ENCODE peak calls at places on chromosomes 16 and 17, in ten cellular contexts. S is GM10248, U is colonic mucosa, O is foreskin fibroblast, V is fibroblast of lung, K is lower lobe of right lung, D is AG10803, B is neural crest cell, H is type B pancreatic cell, R is ascending aorta. G is an unnamed sample.

GRCh38 chr17:38341035-38341721 is 2.6 kb downstream of the GPR179 start:
- DNase-seq in H (no peak), D (no peak), U (peak), V (no peak), B (no peak), S (no peak), K (peak), O (no peak), R (no peak), G (no peak)

GRCh38 chr16:12569061-12569460 is 234.6 kb downstream of the CPPED1 start:
- DNase-seq in B (no peak), O (no peak), S (no peak), K (no peak), R (no peak), D (peak), U (no peak), V (no peak), H (no peak), G (no peak)

GRCh38 chr16:82899731-82900454 is 273.1 kb downstream of the CDH13 start:
- DNase-seq in K (no peak), O (no peak), D (peak), U (no peak), H (no peak), V (peak), S (no peak), B (no peak), R (no peak), G (no peak)

GRCh38 chr16:66189951-66190350 is 176.5 kb upstream of the CDH5 start:
- DNase-seq in V (peak), D (peak), O (peak), K (no peak), B (no peak), S (no peak), R (no peak), H (no peak), U (no peak), G (peak)

GRCh38 chr16:86632944-86633343 is 54.6 kb downstream of the FOXL1 start:
- DNase-seq in R (no peak), K (no peak), H (no peak), B (no peak), D (no peak), U (no peak), O (no peak), V (no peak), S (no peak), G (no peak)

GRCh38 chr17:3572231-3572630 is 14.6 kb upstream of the TRPV3 start:
- DNase-seq in O (no peak), U (no peak), V (no peak), S (no peak), R (no peak), K (no peak), D (no peak), B (no peak), H (no peak), G (no peak)

GRCh38 chr17:20156196-20157077 is 147.3 kb downstream of the SPECC1 start:
- DNase-seq in D (peak), B (no peak), K (peak), S (peak), R (peak), V (peak), H (peak), U (peak), O (peak), G (no peak)

GRCh38 chr16:12679660-12680272 is 123.9 kb downstream of the CPPED1 start:
- DNase-seq in U (no peak), S (no peak), K (no peak), O (peak), H (no peak), D (peak), V (peak), R (no peak), B (no peak), G (no peak)

GRCh38 chr16:89273741-89274472 is 56.4 kb downstream of the ZNF778 start:
- DNase-seq in H (no peak), K (no peak), O (no peak), V (no peak), S (no peak), B (no peak), D (no peak), U (no peak), R (no peak), G (no peak)

GRCh38 chr17:57466042-57466471 is 209.7 kb downstream of the MSI2 start:
- DNase-seq in U (no peak), D (no peak), K (no peak), R (no peak), O (no peak), V (no peak), S (no peak), H (no peak), B (no peak), G (no peak)

GRCh38 chr17:2017274-2017941 is 7.7 kb downstream of the RTN4RL1 start:
- DNase-seq in U (no peak), R (no peak), K (no peak), S (peak), D (no peak), H (no peak), B (no peak), V (no peak), O (no peak), G (no peak)

GRCh38 chr16:52577130-52577706 is 30.3 kb upstream of the TOX3 start:
- DNase-seq in U (no peak), D (no peak), V (no peak), B (no peak), K (no peak), H (no peak), O (no peak), R (no peak), S (no peak), G (no peak)

GRCh38 chr16:29943846-29944669 is 17.8 kb upstream of the TMEM219 start:
- DNase-seq in D (peak), O (peak), K (no peak), H (no peak), S (no peak), R (no peak), V (peak), B (no peak), U (peak), G (peak)

GRCh38 chr17:75680431-75680830 is 13.3 kb downstream of the SAP30BP start:
- DNase-seq in D (no peak), R (no peak), V (no peak), H (no peak), U (no peak), K (no peak), S (no peak), O (no peak), B (no peak), G (no peak)

GRCh38 chr17:51673066-51673465 is 412.7 kb downstream of the UTP18 start:
- DNase-seq in R (no peak), V (no peak), H (no peak), D (no peak), U (no peak), S (no peak), O (no peak), K (no peak), B (no peak), G (no peak)

GRCh38 chr16:685967-686366 is 1.8 kb upstream of the JMJD8 start:
- DNase-seq in H (no peak), D (peak), B (peak), S (no peak), O (no peak), V (peak), U (peak), K (peak), R (no peak), G (no peak)

GRCh38 chr16:64841482-64841881 is 280.4 kb downstream of the CDH11 start:
- DNase-seq in V (no peak), O (no peak), B (no peak), D (no peak), U (no peak), K (no peak), R (no peak), H (no peak), S (no peak), G (no peak)

GRCh38 chr16:69338557-69339288 is 641 bp downstream of the COG8 start:
- DNase-seq in O (no peak), D (no peak), R (no peak), H (no peak), U (peak), V (no peak), B (no peak), K (no peak), S (no peak), G (no peak)

GRCh38 chr17:81270279-81270678 is 24.8 kb downstream of the SLC38A10 start:
- DNase-seq in U (no peak), D (no peak), B (no peak), V (no peak), K (no peak), R (no peak), O (no peak), S (no peak), H (no peak), G (no peak)

GRCh38 chr17:18921912-18922451 is 30.0 kb upstream of the SLC5A10 start:
- DNase-seq in D (no peak), O (no peak), K (no peak), U (peak), H (no peak), R (no peak), B (no peak), V (peak), S (peak), G (no peak)

GRCh38 chr16:85836706-85837582 is 37.4 kb downstream of the COX4I1 start:
- DNase-seq in S (no peak), R (no peak), D (no peak), V (no peak), O (no peak), B (no peak), K (peak), U (no peak), H (no peak), G (no peak)

GRCh38 chr17:4572131-4572530 is 11.8 kb upstream of the GGT6 start:
- DNase-seq in B (no peak), O (no peak), D (no peak), H (no peak), U (no peak), S (no peak), V (no peak), R (no peak), K (no peak), G (no peak)

DNA sequence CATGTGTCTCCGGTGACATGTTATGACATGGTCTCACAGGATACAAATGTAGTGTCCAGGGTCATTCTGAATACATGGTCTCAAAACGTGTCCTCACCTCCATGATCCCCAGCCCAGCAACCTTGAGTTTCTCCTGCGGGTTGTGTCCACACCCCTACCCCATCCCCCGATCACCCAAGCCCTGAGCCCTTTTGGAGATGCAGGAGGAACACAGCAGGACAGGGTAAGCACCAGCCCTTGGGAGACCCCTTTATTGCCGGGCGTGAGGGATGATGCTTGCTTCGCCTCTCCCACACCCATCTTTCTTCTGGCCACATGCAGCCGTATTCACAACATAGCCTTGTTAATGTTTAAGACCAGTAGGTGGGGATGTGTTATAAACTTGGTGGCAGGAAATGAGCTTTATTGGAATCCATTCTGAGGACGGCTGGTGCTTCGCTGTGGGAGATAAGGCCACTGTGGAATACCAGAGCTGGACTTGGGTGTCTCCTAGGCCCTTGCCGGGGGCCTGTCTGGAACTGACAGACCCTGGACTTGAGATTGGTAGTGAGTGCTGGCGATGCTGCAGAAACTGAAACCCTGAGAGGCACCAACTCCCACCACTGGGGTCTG is 5.5 kb downstream of the TMEM132E start:
- DNase-seq in D (peak), H (no peak), U (no peak), S (no peak), K (no peak), V (peak), R (no peak), B (no peak), O (no peak), G (no peak)
- TF ChIP-seq CTCF in D (peak), H (peak), U (no peak), S (no peak), K (no peak), V (no peak), R (no peak), B (peak), O (peak), G (no peak)

DNA sequence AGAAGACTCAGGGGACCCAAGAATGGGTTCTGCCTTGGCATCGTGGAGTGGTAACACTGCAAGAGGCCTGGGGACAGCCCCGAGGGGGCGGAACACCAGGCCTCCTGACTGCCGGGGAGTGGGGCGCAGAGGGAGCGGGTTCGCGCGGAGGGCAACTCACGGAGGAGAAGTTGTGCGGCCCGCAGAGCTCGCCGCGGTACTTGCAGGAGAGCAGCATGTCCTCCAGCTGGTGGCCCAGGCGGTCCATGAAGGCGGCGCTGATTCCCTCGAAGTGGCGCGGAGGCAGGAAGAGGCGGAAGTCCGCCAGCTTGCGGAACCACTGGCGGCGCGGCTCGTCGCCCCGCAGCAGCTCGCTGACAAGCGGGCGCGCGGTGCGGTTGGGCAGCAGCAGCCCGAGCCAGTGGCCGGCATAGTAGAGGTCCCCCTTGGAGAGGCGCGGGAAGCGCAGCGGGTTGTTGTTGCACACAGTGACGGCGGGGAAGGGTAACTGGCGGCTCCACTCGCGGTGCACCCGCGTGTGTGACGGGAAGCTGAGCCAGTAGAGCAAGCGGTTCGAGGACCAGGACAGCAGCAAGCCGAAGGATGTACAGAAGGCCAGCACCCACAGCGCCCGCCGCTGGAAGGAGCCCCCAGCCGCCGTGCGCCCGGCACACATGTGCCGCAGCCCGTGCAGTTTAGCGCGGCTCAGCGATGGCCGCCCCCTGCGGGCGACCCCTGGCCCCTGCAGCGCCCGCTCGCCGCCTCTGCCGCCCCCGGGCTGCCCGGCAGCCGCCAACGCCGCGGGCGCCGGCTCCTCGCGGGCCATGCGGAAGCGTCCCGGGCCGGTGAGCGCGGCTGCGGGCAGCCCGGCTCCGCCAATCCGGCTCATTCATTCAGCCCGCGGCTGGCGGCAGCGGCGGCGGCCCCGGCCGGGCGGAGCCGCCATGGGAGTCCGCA is 1.6 kb downstream of the ASIC2 start:
- DNase-seq in B (peak), D (peak), V (peak), H (peak), K (peak), R (no peak), U (peak), S (no peak), O (peak), G (no peak)
- TF ChIP-seq CTCF in B (peak), D (no peak), V (no peak), H (peak), K (no peak), R (no peak), U (no peak), S (no peak), O (no peak), G (no peak)

GRCh38 chr16:54207837-54208236 is 78.8 kb downstream of the IRX3 start:
- DNase-seq in B (no peak), S (no peak), V (no peak), D (no peak), U (no peak), K (no peak), R (no peak), O (no peak), H (no peak), G (no peak)
- TF ChIP-seq CTCF in B (no peak), S (no peak), V (no peak), D (no peak), U (no peak), K (no peak), R (no peak), O (no peak), H (no peak), G (no peak)

GRCh38 chr17:44655983-44656700 is at the start of gene MEIOC:
- DNase-seq in V (peak), D (no peak), R (no peak), H (no peak), K (no peak), U (no peak), O (no peak), S (peak), B (peak), G (no peak)
- TF ChIP-seq CTCF in V (no peak), D (peak), R (no peak), H (peak), K (no peak), U (no peak), O (no peak), S (no peak), B (no peak), G (no peak)

GRCh38 chr17:61352408-61352770 is 47.3 kb upstream of the TBX2 start:
- DNase-seq in D (no peak), R (no peak), K (no peak), O (no peak), U (no peak), B (no peak), S (no peak), H (no peak), V (peak), G (no peak)
- TF ChIP-seq CTCF in D (no peak), R (no peak), K (no peak), O (no peak), U (no peak), B (no peak), S (no peak), H (no peak), V (no peak), G (no peak)

DNA sequence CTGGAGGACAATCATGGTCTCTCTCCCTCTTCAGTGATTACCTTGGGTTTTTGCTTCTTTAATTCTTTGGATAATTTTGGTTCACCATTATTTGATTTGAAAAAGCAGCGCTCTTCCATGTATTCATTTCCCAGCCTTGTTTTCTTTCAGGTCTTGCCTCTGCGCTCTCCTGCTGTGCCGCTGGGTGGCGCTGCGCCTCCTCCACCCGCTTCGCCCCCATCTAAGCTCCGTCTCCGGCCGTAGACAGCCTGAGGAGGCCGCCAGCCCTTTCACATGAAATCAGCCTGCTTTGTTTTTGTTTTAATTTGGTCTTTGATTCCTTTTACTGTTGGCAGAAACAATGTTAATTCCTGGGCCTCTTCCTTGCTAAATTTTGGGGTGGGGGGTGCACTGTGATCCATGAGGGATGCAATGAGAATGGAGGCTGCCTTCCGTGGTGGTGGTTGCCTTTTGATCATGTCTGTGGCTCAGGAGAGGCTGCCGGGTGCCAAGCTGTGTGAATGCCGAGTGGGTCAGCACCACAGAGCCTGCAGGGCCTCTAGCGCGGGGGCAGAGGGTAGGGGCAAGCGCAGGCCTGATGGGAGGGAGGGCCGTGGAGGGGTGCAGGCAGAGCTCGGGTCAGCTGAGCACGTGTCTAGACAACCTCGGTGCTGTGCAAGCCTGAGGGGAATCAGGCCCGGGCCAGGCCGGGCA is 64.1 kb downstream of the PLD6 start:
- DNase-seq in O (peak), D (peak), K (no peak), U (no peak), S (peak), H (no peak), R (no peak), V (peak), B (peak), G (no peak)
- TF ChIP-seq CTCF in O (peak), D (peak), K (peak), U (peak), S (peak), H (peak), R (peak), V (peak), B (peak), G (peak)

GRCh38 chr17:42784361-42784760 is 4.0 kb downstream of the WNK4 start:
- DNase-seq in D (no peak), K (no peak), B (no peak), S (no peak), R (no peak), H (no peak), O (no peak), V (no peak), U (no peak), G (no peak)
- TF ChIP-seq CTCF in D (no peak), K (no peak), B (no peak), S (no peak), R (no peak), H (no peak), O (no peak), V (no peak), U (no peak), G (no peak)

GRCh38 chr16:10941127-10941933 is 938 bp downstream of the DEXI start:
- DNase-seq in B (no peak), D (no peak), O (no peak), H (no peak), U (peak), K (no peak), V (no peak), S (no peak), R (no peak), G (no peak)

GRCh38 chr16:10944249-10945064 is at the start of gene CLEC16A:
- DNase-seq in V (peak), U (peak), O (peak), S (peak), K (peak), D (peak), B (peak), R (peak), H (peak), G (peak)

GRCh38 chr16:10945065-10945787 is 862 bp downstream of the CLEC16A start:
- DNase-seq in B (no peak), D (no peak), K (no peak), O (no peak), V (no peak), R (no peak), H (no peak), U (no peak), S (no peak), G (no peak)

GRCh38 chr16:10940501-10941079 is 1.7 kb downstream of the DEXI start:
- DNase-seq in R (no peak), S (no peak), O (no peak), H (no peak), K (no peak), U (peak), B (no peak), D (no peak), V (no peak), G (no peak)

GRCh38 chr16:10942352-10943297 is at the start of gene DEXI:
- DNase-seq in U (peak), S (peak), K (peak), O (peak), R (peak), D (peak), V (peak), H (peak), B (peak), G (no peak)
- TF ChIP-seq CTCF in U (no peak), S (peak), K (peak), O (no peak), R (no peak), D (no peak), V (no peak), H (peak), B (no peak), G (peak)

DNA sequence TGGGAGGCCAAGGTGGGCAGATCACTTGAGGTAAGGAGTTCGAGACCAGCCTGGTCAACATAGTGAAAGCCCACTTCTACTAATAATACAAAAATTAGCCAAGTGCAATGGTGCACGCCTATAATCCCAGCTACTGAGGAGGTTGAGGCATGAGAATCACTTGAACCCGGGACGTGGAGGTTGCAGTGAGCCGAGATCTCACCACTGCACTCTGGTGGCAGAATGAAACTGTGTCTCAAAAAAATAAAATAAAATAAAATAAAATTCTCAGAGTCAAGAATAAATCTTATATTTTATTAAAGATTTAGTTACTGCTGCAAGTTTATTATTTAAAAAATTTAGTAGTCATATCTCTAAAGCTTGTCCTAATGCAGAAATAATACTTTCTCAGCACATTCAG is 29.7 kb downstream of the ARL4D start:
- DNase-seq in S (no peak), R (no peak), D (no peak), B (no peak), U (no peak), O (no peak), H (no peak), K (no peak), V (no peak), G (no peak)
- TF ChIP-seq CTCF in S (no peak), R (no peak), D (peak), B (peak), U (no peak), O (peak), H (peak), K (no peak), V (no peak), G (no peak)